ENCODE peak calls at places on chromosome 6, in five cellular contexts. One of them, this sample, is unnamed.

GRCh38 chr6:119349041-119349340 is 570 bp downstream of the MAN1A1 start:
- DNase-seq in fibroblast of lung: no peak
- DNase-seq in WTC11: peak
- DNase-seq in GM20000: no peak
- DNase-seq in T-cell: no peak
- DNase-seq in this sample: no peak

GRCh38 chr6:110387986-110388385 is 27.4 kb downstream of the DDO start:
- DNase-seq in fibroblast of lung: no peak
- DNase-seq in WTC11: no peak
- DNase-seq in GM20000: no peak
- DNase-seq in T-cell: no peak
- DNase-seq in this sample: no peak

GRCh38 chr6:143337201-143337949 is 113.1 kb downstream of the ADAT2 start:
- DNase-seq in T-cell: peak
- DNase-seq in GM20000: no peak
- DNase-seq in fibroblast of lung: no peak
- DNase-seq in WTC11: peak
- DNase-seq in this sample: peak

GRCh38 chr6:139531148-139531547 is 156.7 kb upstream of the CITED2 start:
- DNase-seq in GM20000: no peak
- DNase-seq in T-cell: peak
- DNase-seq in WTC11: no peak
- DNase-seq in fibroblast of lung: peak
- DNase-seq in this sample: no peak

GRCh38 chr6:52840763-52841585 is at the start of gene GSTA5:
- DNase-seq in T-cell: no peak
- DNase-seq in GM20000: no peak
- DNase-seq in fibroblast of lung: no peak
- DNase-seq in WTC11: no peak
- DNase-seq in this sample: no peak

GRCh38 chr6:165098165-165098564 is 211.2 kb downstream of the C6orf118 start:
- DNase-seq in WTC11: peak
- DNase-seq in GM20000: no peak
- DNase-seq in fibroblast of lung: no peak
- DNase-seq in T-cell: no peak
- DNase-seq in this sample: no peak

GRCh38 chr6:53342210-53342609 is 6.5 kb downstream of the ELOVL5 start:
- DNase-seq in GM20000: no peak
- DNase-seq in fibroblast of lung: no peak
- DNase-seq in WTC11: no peak
- DNase-seq in T-cell: no peak
- DNase-seq in this sample: no peak

GRCh38 chr6:30824698-30825097 is 59.6 kb upstream of the DDR1 start:
- DNase-seq in GM20000: no peak
- DNase-seq in T-cell: no peak
- DNase-seq in WTC11: no peak
- DNase-seq in fibroblast of lung: no peak
- DNase-seq in this sample: no peak

GRCh38 chr6:158501638-158502592 is 58.0 kb upstream of the TMEM181 start:
- DNase-seq in GM20000: no peak
- DNase-seq in fibroblast of lung: no peak
- DNase-seq in T-cell: no peak
- DNase-seq in WTC11: no peak
- DNase-seq in this sample: no peak

GRCh38 chr6:53322188-53323029 is 26.3 kb downstream of the ELOVL5 start:
- DNase-seq in T-cell: no peak
- DNase-seq in WTC11: no peak
- DNase-seq in GM20000: no peak
- DNase-seq in fibroblast of lung: peak
- DNase-seq in this sample: no peak

GRCh38 chr6:103800131-103800670 is 1059.5 kb downstream of the HACE1 start:
- DNase-seq in fibroblast of lung: no peak
- DNase-seq in WTC11: no peak
- DNase-seq in GM20000: no peak
- DNase-seq in T-cell: no peak
- DNase-seq in this sample: no peak

GRCh38 chr6:145562771-145563615 is 172.3 kb downstream of the EPM2A start:
- DNase-seq in fibroblast of lung: no peak
- DNase-seq in WTC11: no peak
- DNase-seq in T-cell: no peak
- DNase-seq in GM20000: no peak
- DNase-seq in this sample: no peak

GRCh38 chr6:151179321-151179720 is 60.4 kb upstream of the AKAP12 start:
- DNase-seq in fibroblast of lung: peak
- DNase-seq in T-cell: no peak
- DNase-seq in WTC11: no peak
- DNase-seq in GM20000: no peak
- DNase-seq in this sample: no peak

GRCh38 chr6:29631860-29632731 is 887 bp downstream of the GABBR1 start:
- DNase-seq in fibroblast of lung: peak
- DNase-seq in WTC11: peak
- DNase-seq in GM20000: peak
- DNase-seq in T-cell: peak
- DNase-seq in this sample: no peak

GRCh38 chr6:35072698-35073055 is 68.5 kb downstream of the TCP11 start:
- DNase-seq in WTC11: no peak
- DNase-seq in T-cell: no peak
- DNase-seq in fibroblast of lung: no peak
- DNase-seq in GM20000: no peak
- DNase-seq in this sample: no peak

GRCh38 chr6:39191236-39191930 is 37.9 kb downstream of the KCNK5 start:
- DNase-seq in WTC11: no peak
- DNase-seq in T-cell: no peak
- DNase-seq in fibroblast of lung: no peak
- DNase-seq in GM20000: no peak
- DNase-seq in this sample: no peak

This sample was measured in iPS DF 19.7.